ENCODE peak calls at places on chromosomes 13 and 19, in nine cellular contexts. J is NCI-H446 treated with DMSO at 0.1 percent for 48 hours; R is NCI-H510A treated with DMSO at 0.1 percent for 48 hours; G is adrenal gland; F is activated CD4-positive, alpha-beta T cell treated with anti-CD3 and anti-CD28 coated beads, Interleukin-2, amount 10 ng/mL, durations not matched to agents 7 days and 5 days; L is spleen; X is cardiac fibroblast; C is endothelial cell; Z is T47D. U is an unnamed sample.

GRCh38 chr13:110173247-110173818 is 133.6 kb downstream of the COL4A1 start:
- DNase-seq in L (no peak), R (no peak), X (peak), C (no peak), G (no peak), J (no peak), F (no peak), Z (no peak), U (no peak)

GRCh38 chr13:93744033-93744432 is 517.4 kb downstream of the GPC6 start:
- DNase-seq in J (no peak), G (no peak), X (no peak), L (no peak), Z (no peak), F (no peak), R (no peak), C (no peak), U (no peak)

GRCh38 chr19:28234637-28235036 is 978.3 kb downstream of the UQCRFS1 start:
- DNase-seq in Z (peak), F (no peak), L (no peak), J (no peak), R (no peak), C (no peak), X (peak), G (no peak), U (no peak)

GRCh38 chr19:10699650-10700335 is 1.4 kb upstream of the QTRT1 start:
- DNase-seq in Z (peak), L (no peak), F (peak), J (peak), X (peak), G (peak), C (peak), R (peak), U (peak)

GRCh38 chr13:59680429-59681024 is 483.2 kb downstream of the DIAPH3 start:
- DNase-seq in R (no peak), Z (peak), C (no peak), L (no peak), G (no peak), F (no peak), J (no peak), X (peak), U (peak)

GRCh38 chr13:99322297-99323103 is 15.3 kb upstream of the GPR183 start:
- DNase-seq in C (no peak), J (no peak), F (peak), L (no peak), X (peak), G (no peak), R (no peak), Z (no peak), U (no peak)

GRCh38 chr13:111469916-111470506 is 149.6 kb downstream of the TEX29 start:
- DNase-seq in Z (no peak), X (no peak), R (no peak), L (peak), G (no peak), F (no peak), J (no peak), C (no peak), U (no peak)

GRCh38 chr19:38655148-38655824 is 7.8 kb downstream of the ACTN4 start:
- DNase-seq in L (no peak), Z (no peak), C (no peak), J (no peak), G (no peak), X (peak), F (peak), R (no peak), U (no peak)

GRCh38 chr13:41900918-41901317 is 60.0 kb downstream of the VWA8 start:
- DNase-seq in C (no peak), R (no peak), F (no peak), X (peak), G (peak), J (no peak), L (no peak), Z (no peak), U (no peak)

GRCh38 chr13:26590951-26591350 is 33.5 kb downstream of the WASF3 start:
- DNase-seq in G (no peak), J (no peak), F (no peak), Z (no peak), L (no peak), C (no peak), X (no peak), R (no peak), U (no peak)

GRCh38 chr19:49085868-49086232 is 599 bp downstream of the SNRNP70 start:
- DNase-seq in F (no peak), J (no peak), L (no peak), R (no peak), C (no peak), X (no peak), Z (no peak), G (no peak), U (no peak)

GRCh38 chr19:51739466-51740213 is 12.0 kb downstream of the FPR1 start:
- DNase-seq in G (no peak), F (no peak), C (no peak), L (no peak), R (no peak), X (no peak), J (no peak), Z (no peak), U (no peak)

GRCh38 chr19:5104871-5105351 is 136.0 kb downstream of the KDM4B start:
- DNase-seq in R (no peak), G (no peak), J (no peak), F (no peak), L (no peak), C (no peak), X (no peak), Z (no peak), U (no peak)

GRCh38 chr13:91368101-91368500 is 20.6 kb downstream of the MIR17HG start:
- DNase-seq in R (no peak), G (no peak), X (no peak), C (no peak), F (no peak), J (no peak), Z (no peak), L (no peak), U (no peak)

GRCh38 chr13:38537026-38537425 is 149.9 kb upstream of the FREM2 start:
- DNase-seq in F (no peak), J (peak), Z (no peak), R (no peak), L (no peak), G (no peak), C (no peak), X (no peak), U (no peak)

GRCh38 chr13:113552786-113553540 is 31.6 kb upstream of the TFDP1 start:
- DNase-seq in F (peak), X (no peak), Z (no peak), R (no peak), G (no peak), C (peak), J (no peak), L (peak), U (no peak)

GRCh38 chr13:25752957-25753540 is 298.8 kb downstream of the SHISA2 start:
- DNase-seq in R (peak), J (no peak), F (peak), Z (peak), X (peak), L (no peak), C (no peak), G (peak), U (peak)

GRCh38 chr13:111346281-111346680 is 25.8 kb downstream of the TEX29 start:
- DNase-seq in F (no peak), R (no peak), Z (no peak), X (no peak), J (no peak), L (no peak), C (no peak), G (no peak), U (no peak)

GRCh38 chr13:46179576-46180368 is 2.2 kb downstream of the LCP1 start:
- DNase-seq in F (peak), J (no peak), C (no peak), X (no peak), G (peak), R (no peak), L (peak), Z (no peak), U (peak)

GRCh38 chr13:95360464-95361097 is 59.3 kb upstream of the ABCC4 start:
- DNase-seq in L (peak), X (no peak), F (no peak), G (peak), R (no peak), J (no peak), Z (no peak), C (no peak), U (no peak)

GRCh38 chr19:17965370-17966114 is 1.4 kb upstream of the KCNN1 start:
- DNase-seq in X (no peak), G (no peak), Z (no peak), C (peak), F (no peak), R (no peak), J (no peak), L (no peak), U (no peak)

GRCh38 chr13:51995677-51996551 is 15.3 kb downstream of the ATP7B start:
- DNase-seq in Z (peak), R (no peak), X (no peak), J (no peak), L (no peak), G (no peak), F (no peak), C (no peak), U (peak)

GRCh38 chr13:45196622-45197021 is 4.2 kb downstream of the KCTD4 start:
- DNase-seq in G (peak), F (no peak), L (no peak), X (peak), J (no peak), C (no peak), R (no peak), Z (no peak), U (no peak)

GRCh38 chr19:2016041-2016807 is 710 bp upstream of the BTBD2 start:
- DNase-seq in J (peak), R (peak), L (no peak), C (no peak), G (peak), F (peak), Z (peak), X (peak), U (peak)

GRCh38 chr13:26019241-26019640 is 32.6 kb downstream of the SHISA2 start:
- DNase-seq in Z (no peak), F (no peak), R (no peak), J (no peak), L (no peak), X (no peak), G (no peak), C (no peak), U (no peak)

GRCh38 chr13:98918771-98919170 is 59.1 kb downstream of the DOCK9 start:
- DNase-seq in G (no peak), R (no peak), C (peak), X (peak), J (no peak), F (peak), Z (no peak), L (no peak), U (no peak)

GRCh38 chr19:33498391-33499000 is 23.1 kb downstream of the PEPD start:
- DNase-seq in J (no peak), C (no peak), R (no peak), X (no peak), G (no peak), Z (no peak), L (peak), F (no peak), U (no peak)

GRCh38 chr13:71979616-71980015 is 112.6 kb upstream of the DACH1 start:
- DNase-seq in Z (peak), G (no peak), C (no peak), L (no peak), J (no peak), F (peak), R (no peak), X (no peak), U (peak)

GRCh38 chr13:39816936-39817335 is 161.5 kb downstream of the COG6 start:
- DNase-seq in J (no peak), R (no peak), X (peak), F (no peak), L (no peak), C (no peak), G (no peak), Z (no peak), U (no peak)

U was measured in erythroblast.